ENCODE peak calls at places on chromosomes 16 and 17, in nine cellular contexts. K is PC-9, B is neural progenitor cell, U is upper lobe of right lung, M is fibroblast of lung, X is body of pancreas, Y is IMR-90, N is Peyer's patch, S is choroid plexus epithelial cell. C is an unnamed sample.

GRCh38 chr16:86854058-86854621 is 275.8 kb downstream of the FOXL1 start:
- DNase-seq in K (no peak), B (no peak), U (no peak), M (peak), X (no peak), Y (peak), N (no peak), S (peak), C (no peak)

GRCh38 chr17:57524790-57525543 is 220.1 kb downstream of the CCDC182 start:
- DNase-seq in K (no peak), B (no peak), U (no peak), M (no peak), X (no peak), Y (no peak), N (no peak), S (no peak), C (no peak)

GRCh38 chr17:21545051-21545450 is 147.3 kb upstream of the KCNJ18 start:
- DNase-seq in K (no peak), B (no peak), U (no peak), M (no peak), X (no peak), Y (no peak), N (no peak), S (no peak), C (no peak)

GRCh38 chr17:36198831-36199465 is 2.4 kb upstream of the CCL3L1 start:
- DNase-seq in K (no peak), B (no peak), U (no peak), M (no peak), X (no peak), Y (no peak), N (no peak), S (peak), C (no peak)

GRCh38 chr17:38881600-38882191 is 11.8 kb downstream of the LASP1 start:
- DNase-seq in K (no peak), B (peak), U (no peak), M (peak), X (no peak), Y (peak), N (no peak), S (peak), C (no peak)

GRCh38 chr16:9122342-9122741 is 30.9 kb downstream of the HAPSTR1 start:
- DNase-seq in K (no peak), B (no peak), U (no peak), M (no peak), X (no peak), Y (no peak), N (no peak), S (no peak), C (no peak)

GRCh38 chr16:55475919-55476318 is 3.1 kb upstream of the MMP2 start:
- DNase-seq in K (no peak), B (no peak), U (no peak), M (no peak), X (no peak), Y (no peak), N (no peak), S (peak), C (no peak)

GRCh38 chr17:17713839-17714238 is 32.6 kb downstream of the RAI1 start:
- DNase-seq in K (no peak), B (no peak), U (peak), M (peak), X (peak), Y (peak), N (no peak), S (peak), C (no peak)

GRCh38 chr17:62064791-62065563 is at the start of gene MED13:
- DNase-seq in K (peak), B (peak), U (peak), M (peak), X (peak), Y (peak), N (peak), S (peak), C (no peak)

GRCh38 chr16:17602678-17603077 is 131.9 kb upstream of the XYLT1 start:
- DNase-seq in K (no peak), B (no peak), U (no peak), M (no peak), X (no peak), Y (no peak), N (no peak), S (no peak), C (no peak)

GRCh38 chr17:75105269-75106080 is 4.3 kb upstream of the ARMC7 start:
- DNase-seq in K (peak), B (peak), U (peak), M (peak), X (peak), Y (peak), N (peak), S (peak), C (no peak)
- TF ChIP-seq CTCF in K (peak), B (peak), U (peak), M (peak), X (peak), Y (peak), N (peak), S (peak), C (peak)

GRCh38 chr16:2121853-2122252 is 13.8 kb downstream of the PKD1 start:
- DNase-seq in K (no peak), B (no peak), U (no peak), M (no peak), X (no peak), Y (no peak), N (no peak), S (no peak), C (no peak)

DNA sequence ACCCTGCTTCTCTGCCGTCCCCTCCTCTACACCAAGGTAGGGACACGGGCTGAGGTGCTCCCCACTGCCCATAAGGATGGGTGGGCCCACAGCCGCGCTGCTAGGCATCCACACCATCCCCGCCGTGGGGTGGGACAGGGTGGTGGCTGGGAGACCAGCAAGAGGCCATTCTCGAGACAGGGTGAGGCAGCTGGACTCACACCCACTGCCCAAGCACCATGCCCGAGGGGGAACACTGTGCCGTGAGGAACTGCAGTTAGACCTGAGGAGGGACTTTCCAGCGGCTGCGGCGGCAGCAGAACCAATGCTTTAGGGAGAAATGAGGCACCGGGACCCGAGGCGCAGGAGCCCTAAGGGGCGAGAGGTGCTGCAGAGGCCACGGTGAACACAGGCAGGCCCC is 13.3 kb downstream of the PKD1 start:
- DNase-seq in K (no peak), B (no peak), U (no peak), M (no peak), X (no peak), Y (no peak), N (no peak), S (no peak), C (no peak)
- H3K4me3 ChIP-seq in K (no peak), B (no peak), U (no peak), M (no peak), X (no peak), Y (no peak), N (no peak), S (no peak), C (no peak)

DNA sequence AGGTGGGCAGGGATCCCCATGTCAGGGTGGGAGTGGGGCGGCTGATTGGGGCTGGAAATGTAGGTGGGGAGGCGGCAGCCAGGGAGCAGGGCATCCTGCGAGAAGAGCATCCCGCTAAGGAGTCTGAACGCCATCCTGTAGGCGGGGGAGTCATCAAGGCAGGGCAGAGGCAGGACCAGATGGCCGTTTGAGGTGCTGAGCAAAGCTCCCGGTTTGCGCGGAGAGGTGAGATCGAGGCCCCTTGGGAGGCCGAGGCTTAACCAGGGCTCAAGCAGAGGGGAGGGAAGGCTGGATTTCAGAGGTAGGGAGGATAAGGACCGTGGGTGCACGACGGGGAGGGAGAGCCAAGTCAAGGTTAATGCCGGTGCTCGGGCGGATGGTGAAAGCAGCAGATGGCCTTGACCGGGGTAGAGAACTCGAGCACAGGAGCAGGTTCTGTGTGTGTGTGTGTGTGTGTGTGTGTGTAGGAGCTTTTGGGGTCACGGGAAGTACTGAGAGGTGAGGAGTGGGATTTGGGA is 472 bp upstream of the NME2 start:
- DNase-seq in K (no peak), B (peak), U (no peak), M (peak), X (no peak), Y (peak), N (peak), S (no peak), C (no peak)
- TF ChIP-seq CTCF in K (no peak), B (no peak), U (no peak), M (no peak), X (no peak), Y (no peak), N (no peak), S (no peak), C (no peak)

GRCh38 chr17:70137451-70138230 is 31.7 kb upstream of the KCNJ2 start:
- DNase-seq in K (no peak), B (no peak), U (no peak), M (peak), X (peak), Y (peak), N (no peak), S (peak), C (peak)
- H3K4me3 ChIP-seq in K (peak), B (no peak), U (peak), M (peak), X (no peak), Y (peak), N (peak), S (peak), C (peak)

GRCh38 chr17:72479113-72479512 is 358.3 kb downstream of the SOX9 start:
- DNase-seq in K (no peak), B (no peak), U (no peak), M (no peak), X (peak), Y (no peak), N (no peak), S (no peak), C (no peak)
- TF ChIP-seq CTCF in K (peak), B (no peak), U (no peak), M (no peak), X (peak), Y (no peak), N (peak), S (no peak), C (peak)

DNA sequence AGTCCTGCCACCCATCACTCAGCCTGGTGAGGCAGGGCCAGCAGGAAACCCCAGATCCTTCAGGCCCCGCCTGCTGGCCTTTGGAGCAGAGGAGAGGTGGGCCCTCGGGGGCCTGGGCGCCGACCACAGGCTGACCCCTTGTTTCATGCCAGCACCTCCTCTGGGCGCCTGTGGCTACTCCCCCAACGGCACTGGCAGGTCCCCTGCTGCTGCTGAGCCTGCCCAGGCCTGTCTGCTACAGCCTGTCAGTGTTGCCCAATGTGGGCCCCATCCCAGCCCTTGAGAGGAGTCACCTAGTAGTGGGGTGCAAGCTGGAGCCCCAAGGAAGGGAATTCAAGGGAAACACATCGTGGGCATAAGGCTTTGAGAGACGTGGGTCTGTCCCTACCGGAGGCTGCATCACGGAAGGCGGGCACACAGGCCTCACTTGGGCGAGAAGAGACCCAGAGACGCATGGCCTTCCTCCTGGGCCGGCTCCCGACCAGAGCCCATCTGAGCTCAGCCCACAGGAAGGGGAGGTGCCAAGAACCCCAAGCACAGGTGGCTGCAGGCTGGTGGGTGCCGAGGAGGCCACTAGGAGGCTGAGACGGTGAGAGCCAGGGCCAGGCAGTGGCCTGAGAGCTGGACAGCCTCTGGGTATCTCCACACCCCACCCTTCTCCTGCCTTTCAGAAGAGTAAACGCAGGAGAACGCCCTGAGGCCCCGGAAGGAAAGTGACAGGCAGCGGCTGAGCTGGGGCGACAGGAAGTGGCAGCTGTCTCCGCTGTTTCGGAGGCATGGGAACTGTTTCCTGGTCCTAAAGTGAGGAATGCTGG is 8.1 kb upstream of the FASN start:
- DNase-seq in K (peak), B (peak), U (peak), M (peak), X (peak), Y (peak), N (peak), S (peak), C (no peak)
- H3K4me3 ChIP-seq in K (peak), B (no peak), U (peak), M (no peak), X (no peak), Y (no peak), N (peak), S (no peak), C (no peak)

GRCh38 chr16:7086842-7087616 is 245.6 kb upstream of the RBFOX1 start:
- DNase-seq in K (no peak), B (peak), U (no peak), M (no peak), X (no peak), Y (no peak), N (no peak), S (no peak), C (no peak)
- TF ChIP-seq CTCF in K (peak), B (peak), U (peak), M (no peak), X (no peak), Y (no peak), N (no peak), S (no peak), C (no peak)

GRCh38 chr17:42603318-42603717 is 5.9 kb downstream of the RETREG3 start:
- DNase-seq in K (no peak), B (no peak), U (no peak), M (no peak), X (no peak), Y (no peak), N (no peak), S (no peak), C (no peak)
- H3K4me3 ChIP-seq in K (no peak), B (no peak), U (no peak), M (no peak), X (no peak), Y (no peak), N (no peak), S (no peak), C (no peak)

GRCh38 chr16:2848933-2849332 is 9.0 kb downstream of the PRSS22 start:
- DNase-seq in K (no peak), B (no peak), U (no peak), M (no peak), X (no peak), Y (no peak), N (no peak), S (no peak), C (no peak)
- TF ChIP-seq CTCF in K (no peak), B (no peak), U (no peak), M (no peak), X (no peak), Y (no peak), N (no peak), S (no peak), C (no peak)

C was measured in astrocyte of the cerebellum.